ENCODE peak calls at places on chromosomes 6 and 20, in seven cellular contexts. A is omental fat pad, K is bronchial epithelial cell, R is ovary, D is upper lobe of left lung, P is Calu3, S is cardiac fibroblast. H is an unnamed sample.
A peak's percentile ranks its signal among the peaks of the same experiment; 100 is the strongest.

GRCh38 chr6:150395388-150396009 is 26.7 kb downstream of the IYD start:
- DNase-seq in A (no peak), K (peak; percentile 68), R (peak; percentile 49), D (peak; percentile 66), P (peak; percentile 54), S (peak; percentile 71), H (peak; percentile 60)

GRCh38 chr20:33554914-33555420 is 65.1 kb downstream of the CBFA2T2 start:
- DNase-seq in A (no peak), K (peak; percentile 96), R (no peak), D (peak; percentile 24), P (peak; percentile 51), S (peak; percentile 91), H (no peak)

GRCh38 chr6:44128020-44128917 is 915 bp downstream of the TMEM63B start:
- DNase-seq in A (peak; percentile 50), K (peak; percentile 78), R (peak; percentile 69), D (peak; percentile 31), P (peak; percentile 69), S (peak; percentile 35), H (peak; percentile 53)

GRCh38 chr6:29865648-29866047 is 38.0 kb downstream of the HLA-G start:
- DNase-seq in A (no peak), K (no peak), R (no peak), D (no peak), P (no peak), S (no peak), H (no peak)

GRCh38 chr20:34907616-34908469 is 31.4 kb downstream of the ACSS2 start:
- DNase-seq in A (no peak), K (peak; percentile 97), R (peak; percentile 72), D (peak; percentile 69), P (peak; percentile 66), S (peak; percentile 89), H (no peak)

GRCh38 chr20:36132802-36133211 is 21.7 kb upstream of the EPB41L1 start:
- DNase-seq in A (no peak), K (no peak), R (no peak), D (no peak), P (no peak), S (no peak), H (no peak)

GRCh38 chr6:150100745-150101144 is 31.8 kb upstream of the ULBP3 start:
- DNase-seq in A (no peak), K (no peak), R (no peak), D (no peak), P (no peak), S (no peak), H (no peak)

GRCh38 chr6:56040271-56040670 is 164.9 kb upstream of the BMP5 start:
- DNase-seq in A (no peak), K (peak; percentile 83), R (no peak), D (no peak), P (no peak), S (peak; percentile 63), H (no peak)

GRCh38 chr6:12233693-12234551 is 56.2 kb upstream of the EDN1 start:
- DNase-seq in A (no peak), K (peak; percentile 77), R (no peak), D (peak; percentile 44), P (peak; percentile 29), S (peak; percentile 84), H (no peak)

GRCh38 chr6:125154184-125155135 is 887 bp downstream of the TPD52L1 start:
- DNase-seq in A (no peak), K (peak; percentile 60), R (peak; percentile 54), D (peak; percentile 42), P (peak; percentile 56), S (no peak), H (peak; percentile 50)

GRCh38 chr6:47084530-47084929 is 42.4 kb upstream of the ADGRF1 start:
- DNase-seq in A (no peak), K (no peak), R (no peak), D (no peak), P (no peak), S (no peak), H (no peak)

GRCh38 chr6:159838020-159838744 is 38.1 kb downstream of the PNLDC1 start:
- DNase-seq in A (no peak), K (no peak), R (no peak), D (no peak), P (no peak), S (no peak), H (no peak)

GRCh38 chr6:27293436-27294152 is 18.5 kb downstream of the POM121L2 start:
- DNase-seq in A (no peak), K (peak; percentile 75), R (no peak), D (no peak), P (peak; percentile 40), S (peak; percentile 57), H (peak; percentile 77)

GRCh38 chr20:4949833-4950178 is 51.5 kb downstream of the SLC23A2 start:
- DNase-seq in A (no peak), K (peak; percentile 38), R (no peak), D (no peak), P (no peak), S (peak; percentile 66), H (no peak)

GRCh38 chr20:34175879-34176278 is 63.8 kb upstream of the EIF2S2 start:
- DNase-seq in A (no peak), K (no peak), R (no peak), D (no peak), P (no peak), S (no peak), H (no peak)

GRCh38 chr6:27865952-27866369 is 46.2 kb downstream of the OR2B2 start:
- DNase-seq in A (no peak), K (no peak), R (no peak), D (peak; percentile 21), P (peak; percentile 42), S (no peak), H (peak; percentile 46)

GRCh38 chr20:46695888-46696287 is 6.6 kb upstream of the TP53RK start:
- DNase-seq in A (no peak), K (no peak), R (no peak), D (no peak), P (no peak), S (peak; percentile 73), H (no peak)

GRCh38 chr20:25259788-25260254 is 11.9 kb downstream of the PYGB start:
- DNase-seq in A (no peak), K (no peak), R (no peak), D (no peak), P (no peak), S (no peak), H (no peak)

GRCh38 chr6:830667-831327 is 137.9 kb upstream of the EXOC2 start:
- DNase-seq in A (no peak), K (no peak), R (no peak), D (no peak), P (no peak), S (no peak), H (no peak)

GRCh38 chr6:109793793-109794192 is 102.7 kb downstream of the FIG4 start:
- DNase-seq in A (no peak), K (peak; percentile 98), R (no peak), D (peak; percentile 48), P (peak; percentile 60), S (peak; percentile 95), H (no peak)

GRCh38 chr6:132344811-132345210 is 56.5 kb downstream of the MOXD1 start:
- DNase-seq in A (no peak), K (no peak), R (no peak), D (no peak), P (no peak), S (no peak), H (no peak)

GRCh38 chr20:3092611-3093379 is 8.3 kb upstream of the AVP start:
- DNase-seq in A (no peak), K (no peak), R (no peak), D (no peak), P (no peak), S (no peak), H (no peak)

GRCh38 chr6:28104392-28105250 is 19.8 kb upstream of the ZSCAN16 start:
- DNase-seq in A (no peak), K (peak; percentile 72), R (peak; percentile 87), D (peak; percentile 86), P (peak; percentile 90), S (peak; percentile 80), H (peak; percentile 56)

GRCh38 chr20:4699957-4700356 is 21.8 kb upstream of the PRND start:
- DNase-seq in A (no peak), K (no peak), R (no peak), D (no peak), P (no peak), S (no peak), H (no peak)

GRCh38 chr6:75065524-75065923 is 140.3 kb downstream of the COL12A1 start:
- DNase-seq in A (no peak), K (no peak), R (no peak), D (no peak), P (no peak), S (peak; percentile 82), H (no peak)
- TF ChIP-seq CTCF in A (no peak), K (no peak), R (no peak), D (no peak), P (no peak), S (peak; percentile 50), H (no peak)

GRCh38 chr6:45618259-45618658 is 240.5 kb upstream of the SUPT3H start:
- DNase-seq in A (no peak), K (no peak), R (no peak), D (no peak), P (no peak), S (no peak), H (no peak)

GRCh38 chr6:45619994-45620471 is 242.3 kb upstream of the SUPT3H start:
- DNase-seq in A (no peak), K (no peak), R (no peak), D (no peak), P (no peak), S (peak; percentile 46), H (no peak)

GRCh38 chr6:45619211-45619760 is 241.6 kb upstream of the SUPT3H start:
- DNase-seq in A (no peak), K (no peak), R (no peak), D (no peak), P (no peak), S (no peak), H (no peak)

GRCh38 chr6:45616209-45616608 is 238.5 kb upstream of the SUPT3H start:
- DNase-seq in A (no peak), K (no peak), R (no peak), D (no peak), P (no peak), S (no peak), H (no peak)

GRCh38 chr6:45617441-45617840 is 239.7 kb upstream of the SUPT3H start:
- DNase-seq in A (no peak), K (peak; percentile 96), R (no peak), D (no peak), P (no peak), S (peak; percentile 46), H (no peak)
- TF ChIP-seq CTCF in A (no peak), K (peak; percentile 32), R (no peak), D (no peak), P (no peak), S (no peak), H (no peak)

DNA sequence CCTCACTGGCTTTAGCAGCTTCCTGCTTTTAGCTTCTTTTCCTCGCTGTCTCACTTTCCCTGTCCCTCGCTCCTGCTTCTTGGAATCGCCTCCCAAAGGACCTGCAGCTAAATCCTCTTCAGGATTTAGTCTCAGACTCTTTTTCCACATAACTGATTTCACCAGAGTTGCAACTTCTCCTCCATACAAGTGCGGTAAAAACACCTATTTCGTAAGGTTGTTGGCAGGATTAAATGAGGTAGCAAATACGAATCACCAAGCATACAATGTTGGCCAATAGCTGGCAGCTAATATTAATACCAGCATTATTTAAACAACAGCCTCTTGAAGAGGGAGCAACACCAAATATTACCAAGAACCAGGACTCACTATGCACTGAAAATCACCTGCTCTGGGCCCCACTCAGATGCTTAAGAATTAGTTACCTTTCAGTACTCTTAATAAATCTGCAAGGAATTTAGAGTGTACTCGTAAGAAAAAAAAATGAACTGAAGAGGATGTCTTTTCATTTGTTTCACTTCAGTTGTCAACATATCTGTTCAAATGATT is 123.0 kb downstream of the DTNBP1 start:
- DNase-seq in A (no peak), K (peak; percentile 19), R (no peak), D (no peak), P (no peak), S (no peak), H (no peak)
- TF ChIP-seq CTCF in A (no peak), K (no peak), R (no peak), D (no peak), P (no peak), S (no peak), H (no peak)

GRCh38 chr6:76701610-76702009 is 629.1 kb upstream of the IMPG1 start:
- DNase-seq in A (no peak), K (no peak), R (no peak), D (no peak), P (no peak), S (peak; percentile 48), H (no peak)
- TF ChIP-seq CTCF in A (no peak), K (no peak), R (no peak), D (no peak), P (no peak), S (no peak), H (no peak)

H was measured in mesothelial cell of epicardium.